ENCODE peak calls at places on chromosome 16, in seven cellular contexts. Q is CD8-positive, alpha-beta T cell; L is heart left ventricle; G is GM23248; Z is PC-9; B is CD8-positive, alpha-beta memory T cell; S is neuronal stem cell. D is an unnamed sample.

GRCh38 chr16:4212934-4213296 is 29.0 kb downstream of the SRL start:
- DNase-seq in Q (no peak), L (no peak), G (peak; percentile 66), Z (peak; percentile 76), B (no peak), S (no peak), D (peak; percentile 58)

GRCh38 chr16:64627288-64627687 is 494.6 kb downstream of the CDH11 start:
- DNase-seq in Q (no peak), L (no peak), G (peak; percentile 15), Z (no peak), B (no peak), S (no peak), D (no peak)

GRCh38 chr16:6898896-6899295 is 433.7 kb upstream of the RBFOX1 start:
- DNase-seq in Q (no peak), L (no peak), G (no peak), Z (no peak), B (no peak), S (no peak), D (no peak)

GRCh38 chr16:48335961-48336360 is 49.3 kb downstream of the SIAH1 start:
- DNase-seq in Q (no peak), L (no peak), G (peak; percentile 54), Z (no peak), B (no peak), S (no peak), D (no peak)

GRCh38 chr16:49127103-49127502 is 154.5 kb downstream of the CBLN1 start:
- DNase-seq in Q (no peak), L (no peak), G (no peak), Z (no peak), B (no peak), S (peak; percentile 46), D (no peak)

GRCh38 chr16:85586360-85587145 is 26.6 kb upstream of the GSE1 start:
- DNase-seq in Q (no peak), L (no peak), G (peak; percentile 37), Z (no peak), B (no peak), S (no peak), D (no peak)

GRCh38 chr16:71883193-71883848 is 661 bp downstream of the ZNF821 start:
- DNase-seq in Q (peak; percentile 58), L (peak; percentile 58), G (peak; percentile 43), Z (peak; percentile 49), B (peak; percentile 58), S (peak; percentile 38), D (no peak)

GRCh38 chr16:12819126-12820117 is 15.7 kb upstream of the CPPED1 start:
- DNase-seq in Q (peak; percentile 76), L (peak; percentile 51), G (peak; percentile 71), Z (no peak), B (peak; percentile 56), S (peak; percentile 59), D (peak; percentile 67)

GRCh38 chr16:85645021-85645589 is 32.0 kb downstream of the GSE1 start:
- DNase-seq in Q (no peak), L (no peak), G (no peak), Z (peak; percentile 93), B (no peak), S (no peak), D (no peak)

GRCh38 chr16:84823484-84823883 is 3.7 kb downstream of the CRISPLD2 start:
- DNase-seq in Q (no peak), L (no peak), G (peak; percentile 80), Z (no peak), B (no peak), S (no peak), D (no peak)

GRCh38 chr16:50741225-50741807 is 570 bp upstream of the CYLD start:
- DNase-seq in Q (no peak), L (peak; percentile 38), G (peak; percentile 61), Z (no peak), B (no peak), S (no peak), D (peak; percentile 9)

GRCh38 chr16:87185983-87186382 is 131.2 kb downstream of the C16orf95 start:
- DNase-seq in Q (no peak), L (no peak), G (no peak), Z (no peak), B (no peak), S (no peak), D (no peak)

GRCh38 chr16:12729448-12729847 is 74.2 kb downstream of the CPPED1 start:
- DNase-seq in Q (no peak), L (no peak), G (peak; percentile 86), Z (no peak), B (no peak), S (no peak), D (no peak)

GRCh38 chr16:15781650-15782049 is 75.2 kb downstream of the MYH11 start:
- DNase-seq in Q (no peak), L (no peak), G (no peak), Z (no peak), B (no peak), S (no peak), D (no peak)

GRCh38 chr16:57883953-57884654 is 81.8 kb upstream of the KIFC3 start:
- DNase-seq in Q (no peak), L (no peak), G (no peak), Z (no peak), B (no peak), S (no peak), D (no peak)

GRCh38 chr16:17342031-17342430 is 128.7 kb downstream of the XYLT1 start:
- DNase-seq in Q (no peak), L (no peak), G (no peak), Z (no peak), B (no peak), S (no peak), D (no peak)

GRCh38 chr16:86823895-86824671 is 245.7 kb downstream of the FOXL1 start:
- DNase-seq in Q (no peak), L (no peak), G (peak; percentile 20), Z (no peak), B (no peak), S (no peak), D (no peak)

GRCh38 chr16:75632857-75633256 is 9.8 kb upstream of the ADAT1 start:
- DNase-seq in Q (no peak), L (no peak), G (no peak), Z (no peak), B (no peak), S (no peak), D (no peak)

GRCh38 chr16:48542020-48542473 is 67.9 kb downstream of the N4BP1 start:
- DNase-seq in Q (no peak), L (peak; percentile 62), G (peak; percentile 82), Z (no peak), B (no peak), S (no peak), D (peak; percentile 66)

GRCh38 chr16:23869052-23869451 is 33.3 kb downstream of the PRKCB start:
- DNase-seq in Q (peak; percentile 28), L (no peak), G (no peak), Z (no peak), B (no peak), S (no peak), D (no peak)

GRCh38 chr16:4373909-4374742 is 2.5 kb downstream of the VASN start:
- DNase-seq in Q (no peak), L (peak; percentile 75), G (peak; percentile 95), Z (peak; percentile 59), B (no peak), S (no peak), D (peak; percentile 36)

GRCh38 chr16:86512301-86512859 is 2.1 kb downstream of the FOXF1 start:
- DNase-seq in Q (no peak), L (no peak), G (peak; percentile 45), Z (no peak), B (no peak), S (peak; percentile 31), D (no peak)

GRCh38 chr16:79334127-79334526 is 266.4 kb downstream of the MAF start:
- DNase-seq in Q (peak; percentile 20), L (no peak), G (no peak), Z (no peak), B (no peak), S (no peak), D (peak; percentile 4)

GRCh38 chr16:83720981-83721380 is 86.8 kb upstream of the HSBP1 start:
- DNase-seq in Q (no peak), L (no peak), G (no peak), Z (no peak), B (no peak), S (no peak), D (no peak)

GRCh38 chr16:83723244-83723643 is 84.5 kb upstream of the HSBP1 start:
- DNase-seq in Q (no peak), L (no peak), G (peak; percentile 38), Z (no peak), B (no peak), S (no peak), D (no peak)

GRCh38 chr16:83722501-83723183 is 85.1 kb upstream of the HSBP1 start:
- DNase-seq in Q (no peak), L (no peak), G (peak; percentile 31), Z (no peak), B (no peak), S (no peak), D (no peak)

GRCh38 chr16:83725313-83725712 is 82.5 kb upstream of the HSBP1 start:
- DNase-seq in Q (no peak), L (no peak), G (no peak), Z (no peak), B (no peak), S (no peak), D (no peak)

GRCh38 chr16:83723901-83724300 is 83.9 kb upstream of the HSBP1 start:
- DNase-seq in Q (no peak), L (no peak), G (no peak), Z (no peak), B (no peak), S (no peak), D (no peak)
- H3K4me1 ChIP-seq in Q (no peaks in the 10 kb centered on the region), L (no peaks in the 10 kb centered on the region), G (no peaks in the 10 kb centered on the region), Z (no peaks in the 10 kb centered on the region), B (no peaks in the 10 kb centered on the region), S (no peaks in the 10 kb centered on the region), D (no peaks in the 10 kb centered on the region)

DNA sequence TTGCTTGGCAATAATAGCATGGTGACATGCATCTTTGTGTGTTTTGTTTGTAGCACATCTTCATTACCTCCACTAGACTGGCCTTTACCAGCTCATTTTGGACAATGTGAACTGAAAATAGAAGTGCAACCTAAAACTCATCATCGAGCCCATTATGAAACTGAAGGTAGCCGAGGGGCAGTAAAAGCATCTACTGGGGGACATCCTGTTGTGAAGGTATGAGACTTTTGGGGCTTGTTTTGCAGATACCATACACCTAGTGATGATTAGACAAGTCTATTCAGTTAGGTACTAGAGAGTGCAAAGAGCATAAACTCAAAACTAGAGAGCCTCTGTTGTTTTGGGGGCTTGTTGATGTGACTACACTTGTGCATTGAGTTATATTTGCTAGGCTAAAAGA is 41.2 kb downstream of the NFATC3 start:
- DNase-seq in Q (no peak), L (no peak), G (peak; percentile 3), Z (no peak), B (no peak), S (no peak), D (no peak)
- H3K4me1 ChIP-seq in Q (peaks cover 54% of the 10 kb centered on the region), L (peaks cover 3% of the 10 kb centered on the region), G (peaks cover 2% of the 10 kb centered on the region), Z (no peaks in the 10 kb centered on the region), B (peaks cover 41% of the 10 kb centered on the region), S (no peaks in the 10 kb centered on the region), D (peaks cover 8% of the 10 kb centered on the region)

DNA sequence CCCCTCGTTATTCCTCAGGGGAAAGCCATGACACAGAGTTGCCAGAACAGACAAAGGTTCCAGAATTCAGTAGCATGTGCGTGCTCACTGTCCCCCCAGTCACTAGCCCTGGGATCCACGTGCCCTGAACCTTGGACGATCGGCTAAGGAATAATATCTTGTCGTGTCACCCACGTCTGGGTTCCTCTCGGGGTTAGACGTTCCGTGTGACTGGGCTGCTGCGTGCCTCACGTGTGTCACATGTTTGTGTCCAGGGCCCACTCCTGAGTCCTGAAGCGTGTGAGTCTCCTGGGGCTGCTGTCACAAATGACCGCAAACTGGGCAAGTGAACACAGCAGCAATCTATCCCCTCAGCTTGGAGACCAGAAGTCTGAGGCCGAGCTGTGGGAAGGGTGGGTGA is 12.4 kb upstream of the ZNF469 start:
- DNase-seq in Q (no peak), L (peak; percentile 2), G (no peak), Z (no peak), B (no peak), S (no peak), D (no peak)
- H3K4me1 ChIP-seq in Q (no peaks in the 10 kb centered on the region), L (no peaks in the 10 kb centered on the region), G (no peaks in the 10 kb centered on the region), Z (no peaks in the 10 kb centered on the region), B (no peaks in the 10 kb centered on the region), S (no peaks in the 10 kb centered on the region), D (no peaks in the 10 kb centered on the region)

GRCh38 chr16:11677959-11678881 is 10.0 kb downstream of the SNN start:
- DNase-seq in Q (no peak), L (no peak), G (no peak), Z (no peak), B (no peak), S (no peak), D (no peak)
- H3K4me1 ChIP-seq in Q (peaks cover 37% of the 10 kb centered on the region), L (peaks cover 54% of the 10 kb centered on the region), G (peaks cover 13% of the 10 kb centered on the region), Z (no peaks in the 10 kb centered on the region), B (peaks cover 29% of the 10 kb centered on the region), S (no peaks in the 10 kb centered on the region), D (peaks cover 64% of the 10 kb centered on the region)